ENCODE peak calls at places on chromosomes 4 and X, in eight cellular contexts. Q is ascending aorta, A is tibial nerve, Y is mucosa of descending colon, K is tibial artery, W is left ventricle myocardium inferior, X is cardiac muscle cell, Z is endodermal cell. I is an unnamed sample. For H3K36me3, the result is how much of the 10 kb centered on the place peaks cover.

GRCh38 chr4:52051213-52051614 is at the start of gene SPATA18:
- DNase-seq in K (no peak), Z (no peak), A (no peak), Q (peak), W (peak), X (peak), Y (peak), I (no peak)

GRCh38 chr4:72951147-72951546 is 118.4 kb downstream of the COX18 start:
- DNase-seq in A (no peak), Q (no peak), X (no peak), Z (no peak), W (no peak), Y (no peak), K (no peak), I (no peak)

GRCh38 chrX:82816572-82816971 is 691.5 kb upstream of the POU3F4 start:
- DNase-seq in Z (no peak), K (no peak), Q (no peak), X (no peak), Y (no peak), A (no peak), W (no peak), I (no peak)

GRCh38 chr4:99655315-99656081 is 2.1 kb downstream of the C4orf54 start:
- DNase-seq in W (peak), A (no peak), K (peak), X (peak), Q (peak), Z (no peak), Y (no peak), I (no peak)

GRCh38 chr4:1956631-1957030 is 52.1 kb downstream of the NELFA start:
- DNase-seq in Y (no peak), A (no peak), W (no peak), X (no peak), Q (no peak), K (no peak), Z (no peak), I (no peak)

GRCh38 chr4:186931519-186931918 is 207.9 kb upstream of the FAT1 start:
- DNase-seq in Q (no peak), X (peak), Z (no peak), W (no peak), K (no peak), Y (no peak), A (no peak), I (no peak)

GRCh38 chr4:151661873-151662272 is 98.9 kb downstream of the GATB start:
- DNase-seq in X (no peak), Q (no peak), K (no peak), A (no peak), Y (no peak), Z (peak), W (no peak), I (no peak)

GRCh38 chr4:7101692-7102515 is 34.0 kb upstream of the GRPEL1 start:
- DNase-seq in Q (peak), W (peak), X (peak), Y (peak), K (peak), A (peak), Z (peak), I (no peak)

GRCh38 chr4:77994194-77994721 is 62.9 kb upstream of the FRAS1 start:
- DNase-seq in Y (no peak), X (peak), Z (peak), A (no peak), K (no peak), W (no peak), Q (no peak), I (no peak)

GRCh38 chrX:45479835-45480422 is 279.3 kb upstream of the DIPK2B start:
- DNase-seq in W (no peak), Z (no peak), X (peak), Q (no peak), Y (no peak), A (no peak), K (no peak), I (no peak)

GRCh38 chr4:103204114-103204513 is 6.0 kb upstream of the CENPE start:
- DNase-seq in X (peak), Y (no peak), Q (no peak), A (no peak), K (no peak), Z (no peak), W (no peak), I (no peak)

GRCh38 chr4:177047851-177048174 is 255.1 kb upstream of the VEGFC start:
- DNase-seq in Y (no peak), Q (no peak), Z (no peak), W (no peak), A (no peak), K (no peak), X (no peak), I (no peak)

GRCh38 chrX:130995351-130995967 is 62.7 kb upstream of the ARHGAP36 start:
- DNase-seq in W (no peak), A (no peak), K (no peak), X (no peak), Q (no peak), Z (no peak), Y (no peak), I (no peak)

GRCh38 chr4:138186264-138186663 is 55.9 kb downstream of the SLC7A11 start:
- DNase-seq in W (no peak), A (no peak), Y (no peak), Q (no peak), Z (peak), X (no peak), K (no peak), I (no peak)

GRCh38 chrX:110280954-110281353 is 36.9 kb downstream of the AMMECR1 start:
- DNase-seq in Z (no peak), K (no peak), W (no peak), Q (no peak), X (no peak), A (no peak), Y (no peak), I (no peak)

GRCh38 chr4:8013976-8014726 is 74.5 kb upstream of the AFAP1 start:
- DNase-seq in W (no peak), X (no peak), A (no peak), Z (no peak), Q (no peak), K (no peak), Y (no peak), I (no peak)

GRCh38 chr4:184529283-184529682 is 54.9 kb upstream of the IRF2 start:
- DNase-seq in K (no peak), Z (no peak), W (no peak), Q (no peak), X (no peak), Y (no peak), A (no peak), I (peak)

GRCh38 chr4:77092832-77093800 is 17.3 kb upstream of the CCNI start:
- DNase-seq in Q (no peak), K (no peak), Y (no peak), Z (no peak), X (peak), W (no peak), A (no peak), I (peak)

GRCh38 chr4:5746829-5747745 is 36.1 kb downstream of the EVC start:
- DNase-seq in A (no peak), K (no peak), X (peak), W (no peak), Q (peak), Y (no peak), Z (no peak), I (no peak)

GRCh38 chrX:40908026-40908425 is 172.7 kb upstream of the MED14 start:
- DNase-seq in Z (no peak), Q (no peak), K (no peak), A (no peak), W (no peak), Y (no peak), X (peak), I (no peak)

GRCh38 chr4:29588615-29589014 is 1131.6 kb upstream of the PCDH7 start:
- DNase-seq in Y (no peak), K (no peak), Q (no peak), Z (no peak), W (no peak), X (no peak), A (no peak), I (no peak)

GRCh38 chrX:119067023-119067739 is 5.6 kb upstream of the CT47C1 start:
- DNase-seq in X (peak), W (peak), Y (peak), K (peak), A (peak), Q (peak), Z (peak), I (no peak)

GRCh38 chr4:139337612-139338011 is 35.3 kb upstream of the NDUFC1 start:
- DNase-seq in A (no peak), X (peak), Z (no peak), K (no peak), Y (no peak), W (no peak), Q (no peak), I (no peak)

GRCh38 chr4:165716472-165716871 is 156.6 kb upstream of the TLL1 start:
- DNase-seq in A (no peak), K (no peak), Z (no peak), W (no peak), Q (no peak), Y (no peak), X (no peak), I (no peak)

GRCh38 chr4:2288051-2288541 is 26.2 kb upstream of the MXD4 start:
- DNase-seq in Z (no peak), W (no peak), Q (peak), Y (peak), A (no peak), X (no peak), K (peak), I (no peak)

GRCh38 chr4:142126890-142127497 is 490.6 kb downstream of the IL15 start:
- DNase-seq in X (peak), A (peak), W (no peak), Y (no peak), K (peak), Q (peak), Z (peak), I (no peak)

GRCh38 chrX:56968980-56969379 is 26.4 kb downstream of the SPIN3 start:
- DNase-seq in Z (no peak), W (no peak), X (no peak), Y (no peak), Q (no peak), A (no peak), K (no peak), I (no peak)

GRCh38 chrX:10360121-10360520 is 203.3 kb downstream of the CLCN4 start:
- DNase-seq in X (peak), Y (no peak), Z (no peak), Q (no peak), K (no peak), A (no peak), W (peak), I (no peak)

GRCh38 chrX:120457766-120458180 is 11.3 kb downstream of the LAMP2 start:
- DNase-seq in Y (no peak), A (no peak), W (no peak), X (peak), Q (no peak), K (no peak), Z (no peak), I (no peak)

GRCh38 chr4:121061215-121061614 is 11.1 kb downstream of the NDNF start:
- DNase-seq in Y (no peak), X (no peak), W (no peak), Q (no peak), K (no peak), Z (no peak), A (no peak), I (no peak)

GRCh38 chr4:137384476-137384875 is 147.8 kb downstream of the PCDH18 start:
- DNase-seq in K (no peak), Y (no peak), Z (no peak), X (no peak), A (no peak), Q (no peak), W (no peak), I (no peak)

DNA sequence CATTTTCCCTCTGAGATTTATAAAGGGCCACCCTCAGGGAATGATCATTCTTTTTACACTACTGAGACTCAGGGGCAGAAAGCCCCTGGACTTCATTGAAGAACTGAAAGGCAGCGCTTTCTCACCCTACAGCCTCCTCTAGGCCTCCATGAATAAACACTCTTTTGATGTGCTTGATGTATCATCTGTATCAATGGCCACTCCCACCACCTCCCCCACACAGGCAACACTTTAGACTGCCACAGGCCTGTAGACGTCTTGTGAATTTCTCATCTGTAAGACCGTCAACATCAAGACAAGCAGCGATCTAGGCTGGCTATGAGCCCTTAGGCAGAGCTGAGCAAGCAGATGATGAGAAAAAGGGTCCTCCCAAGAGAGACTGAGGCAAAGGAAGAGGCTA is 123.2 kb downstream of the HUWE1 start:
- DNase-seq in W (no peak), Z (no peak), Y (no peak), X (no peak), A (no peak), Q (no peak), K (no peak), I (no peak)
- H3K36me3 ChIP-seq in W (half or more), Z (half or more), Y (under half), X (under half), A (under half), Q (under half), K (half or more), I (under half)

DNA sequence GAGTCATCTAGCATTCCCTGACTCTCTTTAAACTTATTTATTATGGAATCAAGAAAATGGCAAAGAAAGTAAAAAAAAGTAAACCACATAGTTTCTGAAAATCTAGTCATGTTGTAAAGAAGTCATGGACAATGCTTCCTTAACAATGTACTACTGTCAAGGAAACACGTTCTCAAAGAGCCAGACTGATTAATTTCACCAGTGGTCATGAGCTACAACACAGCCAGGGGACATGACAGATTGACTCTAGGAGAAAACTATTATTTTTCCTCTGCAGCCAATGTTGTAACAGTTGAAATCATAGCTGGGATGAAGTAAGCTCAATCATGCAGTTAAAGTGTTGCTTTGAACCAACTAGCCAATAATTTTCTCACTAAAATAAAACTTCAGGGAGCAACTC is 109.2 kb downstream of the MAPK10 start:
- DNase-seq in K (no peak), Z (no peak), X (no peak), Y (no peak), W (no peak), Q (no peak), A (no peak), I (no peak)
- TF ChIP-seq CTCF in K (no peak), Z (no peak), X (no peak), Y (no peak), W (no peak), Q (no peak), A (no peak), I (no peak)

DNA sequence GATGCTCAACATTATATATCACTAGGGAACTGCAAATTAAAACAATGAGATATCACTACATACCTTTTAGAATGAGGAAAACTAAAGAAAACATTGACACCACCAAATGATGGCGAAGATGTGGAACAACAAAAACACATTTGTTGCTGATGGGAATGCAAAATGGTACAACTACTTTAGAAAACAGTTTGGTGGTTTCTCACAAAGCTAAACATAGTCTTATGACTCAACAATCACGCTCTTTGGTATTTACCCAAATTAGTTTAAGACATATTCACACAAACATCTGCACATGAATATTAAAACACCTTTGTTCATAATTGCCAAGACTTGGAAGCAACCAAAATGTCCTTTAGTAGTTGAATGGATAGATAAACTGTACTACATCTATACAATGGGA is 53.2 kb downstream of the USO1 start:
- DNase-seq in Z (no peak), X (no peak), W (no peak), Y (no peak), K (no peak), A (no peak), Q (no peak), I (no peak)
- H3K36me3 ChIP-seq in Z (half or more), X (half or more), W (half or more), Y (under half), K (half or more), A (under half), Q (under half), I (under half)

DNA sequence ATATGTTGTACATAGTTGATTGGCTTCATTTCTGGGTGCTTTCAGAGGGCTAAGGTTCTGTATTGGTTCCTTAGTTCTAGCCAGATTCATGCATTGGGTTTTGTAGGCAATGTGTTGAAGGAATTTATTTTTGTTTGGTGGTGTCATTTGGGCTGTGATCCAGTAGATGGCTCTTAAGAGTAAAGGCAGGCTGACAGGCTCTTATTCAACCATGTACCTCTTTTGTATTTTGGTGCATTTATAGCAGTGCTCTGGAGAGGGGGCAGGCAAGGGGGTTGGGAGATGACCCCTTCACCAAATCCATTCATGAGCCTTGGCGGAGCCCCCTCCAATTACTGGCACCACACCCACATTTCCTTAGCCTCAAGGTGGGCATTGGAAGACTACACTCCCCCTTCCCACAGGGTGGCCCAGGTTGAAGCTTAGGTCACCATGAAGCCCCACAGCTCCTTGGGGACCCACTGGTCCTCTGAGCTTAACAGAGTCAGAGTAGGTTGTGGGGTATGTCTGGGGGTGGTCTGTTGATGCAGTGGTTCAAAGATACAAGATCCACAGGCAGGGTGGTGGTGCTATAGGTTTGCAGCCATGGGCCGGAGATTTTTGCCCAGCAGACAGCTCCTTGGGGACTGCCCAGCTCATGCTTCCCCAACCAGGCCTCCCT is 143.0 kb upstream of the GNPDA2 start:
- DNase-seq in K (no peak), X (no peak), W (no peak), A (no peak), Z (no peak), Y (no peak), Q (no peak), I (no peak)
- TF ChIP-seq CTCF in K (no peak), X (no peak), W (no peak), A (no peak), Z (peak), Y (no peak), Q (no peak), I (no peak)

DNA sequence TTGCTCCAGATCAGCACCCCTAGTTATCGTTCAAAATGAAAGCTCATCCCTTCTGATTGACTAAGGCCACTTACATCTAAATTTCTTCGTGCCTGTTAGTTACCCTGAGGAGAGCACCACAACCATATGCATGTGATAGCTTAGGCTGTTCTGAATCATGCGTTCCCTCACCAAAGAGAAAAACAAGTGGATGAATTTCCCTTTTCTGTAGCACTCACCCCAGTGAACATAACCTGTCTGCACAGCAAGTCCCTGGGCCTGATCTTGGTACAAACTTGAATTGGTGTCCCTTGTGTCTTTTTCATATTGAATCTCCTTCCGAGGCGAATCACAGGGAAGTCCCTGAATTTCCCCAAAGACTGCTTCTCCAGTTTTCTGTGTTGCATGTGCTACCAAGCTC is 100.5 kb downstream of the KLHL8 start:
- DNase-seq in Y (no peak), W (no peak), X (no peak), Z (no peak), Q (no peak), A (no peak), K (no peak), I (no peak)
- H3K36me3 ChIP-seq in Y (under half), W (half or more), X (under half), Z (half or more), Q (under half), A (under half), K (under half), I (under half)

DNA sequence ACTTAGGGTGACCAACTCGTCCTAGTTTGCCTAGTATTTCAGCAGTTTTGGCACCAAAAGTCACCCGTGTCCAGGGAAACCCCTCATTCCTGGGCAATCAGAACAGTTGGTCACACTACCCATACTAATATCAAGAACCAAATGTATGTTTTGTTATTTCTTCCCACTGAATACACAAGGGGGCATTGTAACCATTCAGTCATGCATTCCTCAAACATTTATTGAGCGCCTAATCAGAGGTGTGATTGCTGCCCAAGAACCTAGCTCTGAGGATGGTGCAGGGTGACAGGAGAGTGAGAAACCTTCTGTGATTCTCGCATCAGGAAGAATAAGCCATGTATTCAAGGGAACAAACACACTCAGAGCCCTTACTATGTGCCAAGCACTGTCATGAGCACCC is 69.8 kb upstream of the RAI2 start:
- DNase-seq in Z (no peak), K (no peak), X (no peak), A (no peak), Y (no peak), Q (no peak), W (no peak), I (no peak)
- TF ChIP-seq CTCF in Z (no peak), K (no peak), X (no peak), A (no peak), Y (no peak), Q (no peak), W (peak), I (no peak)

GRCh38 chr4:74377714-74378113 is 12.8 kb downstream of the EREG start:
- DNase-seq in Q (no peak), K (no peak), X (peak), Y (no peak), A (no peak), Z (no peak), W (no peak), I (no peak)

GRCh38 chr4:74374561-74375327 is 9.8 kb downstream of the EREG start:
- DNase-seq in X (peak), Q (peak), A (no peak), W (no peak), Z (no peak), K (no peak), Y (peak), I (no peak)

GRCh38 chr4:74378573-74378972 is 13.6 kb downstream of the EREG start:
- DNase-seq in A (no peak), X (peak), Z (no peak), K (no peak), W (no peak), Y (no peak), Q (no peak), I (no peak)

GRCh38 chr4:74375824-74376426 is 11.0 kb downstream of the EREG start:
- DNase-seq in K (no peak), Q (no peak), Y (peak), X (no peak), A (no peak), Z (no peak), W (no peak), I (no peak)

GRCh38 chr4:74376888-74377483 is 12.0 kb downstream of the EREG start:
- DNase-seq in A (no peak), W (no peak), X (peak), K (no peak), Z (no peak), Q (no peak), Y (no peak), I (no peak)
- H3K36me3 ChIP-seq in A (under half), W (under half), X (under half), K (under half), Z (under half), Q (under half), Y (under half), I (under half)

I was measured in esophagus muscularis mucosa.